ENCODE peak calls at places on chromosomes 16 and 17, in five cellular contexts. N is CD4-positive, CD25-positive, alpha-beta regulatory T cell; I is prostate gland; D is psoas muscle; S is keratinocyte. Y is an unnamed sample.

GRCh38 chr17:67390646-67391480 is 13.8 kb downstream of the PITPNC1 start:
- DNase-seq in S (no peak), D (no peak), N (peak; percentile 16), I (peak; percentile 76), Y (peak; percentile 37)

GRCh38 chr17:72031219-72031906 is 89.5 kb upstream of the SOX9 start:
- DNase-seq in D (no peak), I (no peak), N (no peak), S (no peak), Y (no peak)

GRCh38 chr16:85047867-85048455 is 20.4 kb downstream of the KIAA0513 start:
- DNase-seq in S (no peak), D (peak; percentile 40), I (no peak), N (no peak), Y (no peak)

GRCh38 chr16:30434852-30435251 is 5.0 kb upstream of the DCTPP1 start:
- DNase-seq in S (no peak), D (no peak), N (no peak), I (no peak), Y (no peak)

GRCh38 chr17:64278614-64279013 is 15.6 kb upstream of the TEX2 start:
- DNase-seq in I (no peak), S (no peak), D (no peak), N (no peak), Y (no peak)

GRCh38 chr17:72691601-72692000 is 400.9 kb downstream of the SLC39A11 start:
- DNase-seq in I (no peak), N (no peak), S (no peak), D (no peak), Y (no peak)

GRCh38 chr16:87856796-87857228 is 12.5 kb downstream of the SLC7A5 start:
- DNase-seq in I (no peak), D (peak; percentile 76), N (no peak), S (no peak), Y (no peak)

GRCh38 chr16:2905241-2905987 is 6.3 kb upstream of the FLYWCH1 start:
- DNase-seq in S (peak; percentile 98), N (peak; percentile 86), I (peak; percentile 100), D (peak; percentile 100), Y (peak; percentile 100)

GRCh38 chr17:82963104-82963950 is 116.1 kb upstream of the METRNL start:
- DNase-seq in N (no peak), S (no peak), I (peak; percentile 59), D (peak; percentile 88), Y (peak; percentile 78)

GRCh38 chr16:1208239-1208830 is 16.7 kb downstream of the TPSG1 start:
- DNase-seq in D (no peak), I (no peak), N (no peak), S (no peak), Y (no peak)

GRCh38 chr17:7852919-7853692 is 1.8 kb upstream of the TMEM88 start:
- DNase-seq in S (no peak), I (no peak), D (peak; percentile 56), N (no peak), Y (no peak)

GRCh38 chr17:50855708-50856330 is 10.3 kb downstream of the TOB1 start:
- DNase-seq in D (no peak), N (no peak), S (no peak), I (no peak), Y (no peak)

GRCh38 chr17:50850640-50851039 is 15.3 kb downstream of the WFIKKN2 start:
- DNase-seq in D (no peak), N (no peak), I (no peak), S (no peak), Y (no peak)

GRCh38 chr17:50856431-50856830 is 9.7 kb downstream of the TOB1 start:
- DNase-seq in S (no peak), D (no peak), I (no peak), N (no peak), Y (no peak)

GRCh38 chr17:50853015-50853615 is 13.0 kb downstream of the TOB1 start:
- DNase-seq in D (no peak), I (no peak), S (no peak), N (no peak), Y (no peak)

GRCh38 chr17:50853781-50854180 is 12.4 kb downstream of the TOB1 start:
- DNase-seq in S (no peak), I (no peak), D (no peak), N (no peak), Y (no peak)
- H3K27ac ChIP-seq in S (no peak overlapping the region), I (no peak overlapping the region), D (peak overlapping the region; percentile 95), N (no peak overlapping the region), Y (no peak overlapping the region)

DNA sequence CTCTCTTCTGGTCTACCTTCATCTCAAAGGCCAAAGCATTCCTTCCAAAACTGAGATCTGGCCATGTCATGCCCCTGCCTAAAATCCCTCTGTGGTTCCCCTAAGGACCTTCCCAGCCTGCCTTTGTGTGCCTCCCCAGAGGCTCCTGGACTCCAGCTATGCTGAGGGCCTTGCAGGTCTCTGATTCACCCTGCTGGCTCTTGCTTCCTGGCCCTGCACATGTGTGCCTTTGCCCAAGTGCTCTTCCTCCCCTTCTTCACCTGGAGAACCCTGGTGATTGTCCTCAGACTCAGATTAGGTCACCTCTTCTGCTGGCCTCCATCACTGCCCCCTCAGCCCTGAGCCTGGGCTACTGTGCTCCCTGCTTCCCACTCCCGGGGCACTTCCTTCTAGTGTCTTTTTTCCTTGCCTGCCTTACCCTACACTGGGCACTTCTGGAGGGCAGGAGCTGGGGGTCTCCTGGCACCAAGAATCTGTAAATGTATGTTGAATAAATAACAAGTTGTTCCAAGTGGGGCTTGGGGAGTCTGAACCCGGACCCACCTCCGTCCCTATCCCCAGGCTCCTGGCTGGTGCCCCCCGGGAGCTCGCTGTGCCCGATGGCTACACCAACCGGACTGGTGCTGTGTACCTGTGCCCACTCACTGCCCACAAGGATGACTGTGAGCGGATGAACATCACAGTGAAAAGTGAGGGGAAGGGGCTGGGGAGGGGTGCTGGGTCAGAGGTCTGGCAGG is 7.8 kb downstream of the ITGA3 start:
- DNase-seq in N (no peak), D (no peak), I (no peak), S (no peak), Y (no peak)
- H3K4me1 ChIP-seq in N (no peaks in the 10 kb centered on the region), D (peaks cover 93% of the 10 kb centered on the region), I (no peaks in the 10 kb centered on the region), S (peaks cover 65% of the 10 kb centered on the region), Y (peaks cover 46% of the 10 kb centered on the region)

DNA sequence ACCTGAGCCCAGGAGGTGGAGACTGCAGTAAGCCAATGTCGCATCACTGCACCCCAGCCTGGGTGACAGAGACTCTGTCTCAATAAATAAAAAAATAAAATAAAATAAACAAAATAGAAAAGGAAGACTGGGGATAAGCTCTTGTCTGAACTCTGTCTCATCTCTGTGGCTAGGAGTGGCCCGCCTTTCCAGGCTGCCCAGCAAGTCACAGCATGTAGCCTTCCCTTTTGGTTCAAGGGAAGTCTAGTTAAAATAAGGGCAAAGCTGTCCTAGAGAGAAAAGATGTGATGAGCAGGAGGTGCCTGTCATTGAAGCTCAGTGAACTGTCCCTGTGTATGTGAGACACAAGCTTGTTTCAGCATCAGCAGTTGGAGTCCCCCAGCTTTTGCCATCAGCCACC is 2.7 kb upstream of the GFAP start:
- DNase-seq in I (no peak), D (no peak), N (no peak), S (peak; percentile 41), Y (no peak)
- H3K27ac ChIP-seq in I (no peak overlapping the region), D (no peak overlapping the region), N (no peak overlapping the region), S (no peak overlapping the region), Y (no peak overlapping the region)

GRCh38 chr17:73799091-73799490 is 154.8 kb upstream of the SDK2 start:
- DNase-seq in D (no peak), S (no peak), N (no peak), I (no peak), Y (no peak)
- H3K4me1 ChIP-seq in D (no peaks in the 10 kb centered on the region), S (peaks cover 8% of the 10 kb centered on the region), N (no peaks in the 10 kb centered on the region), I (no peaks in the 10 kb centered on the region), Y (no peaks in the 10 kb centered on the region)

DNA sequence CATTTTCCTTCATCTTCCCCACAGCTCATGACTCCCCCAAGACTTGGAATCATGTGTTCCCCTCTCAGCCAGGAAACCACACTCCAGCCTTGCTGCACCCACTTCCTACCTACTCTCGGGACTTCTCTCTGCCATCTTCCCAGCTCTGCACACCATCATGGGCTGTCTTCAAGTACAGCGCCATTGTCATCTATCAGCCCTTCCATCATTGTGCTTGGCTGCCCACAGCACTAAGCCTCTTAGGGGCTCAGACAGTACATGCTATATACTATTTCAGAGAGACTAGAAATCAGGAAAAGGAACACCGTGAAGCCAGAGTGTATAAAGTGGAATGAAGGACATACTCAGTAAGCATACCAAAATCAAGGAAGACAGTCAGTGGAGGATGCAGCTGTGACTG is 64.7 kb downstream of the CDH11 start:
- DNase-seq in I (no peak), D (no peak), N (no peak), S (no peak), Y (no peak)
- H3K27ac ChIP-seq in I (no peak overlapping the region), D (no peak overlapping the region), N (no peak overlapping the region), S (no peak overlapping the region), Y (no peak overlapping the region)

Y was measured in lung.